ENCODE peak calls at places on chromosomes 13 and 19, in seven cellular contexts. O, C, T, Q, Y, G and D are unnamed samples.

GRCh38 chr19:51689751-51690358 is 3.3 kb upstream of the SPACA6 start:
- DNase-seq in O (peak), C (peak), T (no peak), Q (no peak), Y (no peak), G (peak), D (no peak)

GRCh38 chr19:55460670-55461258 is 678 bp downstream of the ISOC2 start:
- DNase-seq in O (peak), C (no peak), T (peak), Q (no peak), Y (no peak), G (peak), D (no peak)

GRCh38 chr13:101465877-101466276 is 13.4 kb downstream of the ITGBL1 start:
- DNase-seq in O (no peak), C (no peak), T (peak), Q (no peak), Y (no peak), G (no peak), D (no peak)

GRCh38 chr19:1087813-1088418 is 7.3 kb downstream of the POLR2E start:
- DNase-seq in O (no peak), C (no peak), T (no peak), Q (peak), Y (peak), G (no peak), D (no peak)

GRCh38 chr13:41511827-41512226 is 54.5 kb downstream of the RGCC start:
- DNase-seq in O (no peak), C (no peak), T (no peak), Q (no peak), Y (no peak), G (no peak), D (no peak)

GRCh38 chr13:44989941-44990340 is 603 bp downstream of the GPALPP1 start:
- DNase-seq in O (peak), C (no peak), T (no peak), Q (no peak), Y (no peak), G (no peak), D (no peak)

GRCh38 chr13:97359181-97360057 is 74.5 kb upstream of the RAP2A start:
- DNase-seq in O (peak), C (no peak), T (peak), Q (peak), Y (peak), G (peak), D (peak)

GRCh38 chr13:85366759-85367417 is 432.3 kb downstream of the SLITRK6 start:
- DNase-seq in O (peak), C (no peak), T (peak), Q (no peak), Y (no peak), G (no peak), D (peak)

GRCh38 chr19:29872224-29872731 is 60.5 kb downstream of the CCNE1 start:
- DNase-seq in O (peak), C (no peak), T (no peak), Q (no peak), Y (peak), G (no peak), D (no peak)

GRCh38 chr19:19137556-19138109 is 645 bp downstream of the TMEM161A start:
- DNase-seq in O (peak), C (no peak), T (no peak), Q (no peak), Y (no peak), G (no peak), D (no peak)

GRCh38 chr19:11457115-11457514 is 21.7 kb downstream of the PRKCSH start:
- DNase-seq in O (peak), C (peak), T (no peak), Q (no peak), Y (no peak), G (no peak), D (no peak)

GRCh38 chr19:23098286-23098685 is 18.5 kb upstream of the ZNF730 start:
- DNase-seq in O (no peak), C (no peak), T (no peak), Q (no peak), Y (no peak), G (no peak), D (no peak)

GRCh38 chr13:100045355-100045754 is 43.5 kb upstream of the PCCA start:
- DNase-seq in O (no peak), C (no peak), T (no peak), Q (no peak), Y (no peak), G (no peak), D (peak)

GRCh38 chr13:84574851-84575250 is 692.6 kb upstream of the SLITRK1 start:
- DNase-seq in O (peak), C (no peak), T (peak), Q (no peak), Y (no peak), G (no peak), D (no peak)

GRCh38 chr19:51127755-51128154 is 3.0 kb downstream of the SIGLEC9 start:
- DNase-seq in O (peak), C (no peak), T (peak), Q (no peak), Y (no peak), G (no peak), D (peak)

GRCh38 chr13:74061939-74062595 is 72.1 kb downstream of the KLF12 start:
- DNase-seq in O (peak), C (no peak), T (no peak), Q (no peak), Y (peak), G (no peak), D (no peak)

GRCh38 chr19:55581145-55581827 is 638 bp upstream of the ZNF579 start:
- DNase-seq in O (no peak), C (no peak), T (peak), Q (no peak), Y (no peak), G (peak), D (no peak)

GRCh38 chr13:68608147-68608546 is 1378.0 kb upstream of the PCDH9 start:
- DNase-seq in O (no peak), C (no peak), T (peak), Q (no peak), Y (no peak), G (no peak), D (no peak)

GRCh38 chr13:101415358-101416174 is 742 bp downstream of the NALCN start:
- DNase-seq in O (no peak), C (no peak), T (no peak), Q (no peak), Y (no peak), G (no peak), D (no peak)

GRCh38 chr13:23928985-23929384 is 31.7 kb upstream of the C1QTNF9B start:
- DNase-seq in O (peak), C (no peak), T (peak), Q (no peak), Y (no peak), G (no peak), D (no peak)

GRCh38 chr19:53624776-53625540 is 6.8 kb upstream of the DPRX start:
- DNase-seq in O (no peak), C (no peak), T (no peak), Q (no peak), Y (no peak), G (no peak), D (no peak)

GRCh38 chr19:52664461-52664860 is 26.3 kb upstream of the ZNF83 start:
- DNase-seq in O (no peak), C (no peak), T (no peak), Q (no peak), Y (no peak), G (no peak), D (no peak)

GRCh38 chr19:3531716-3532115 is 7.3 kb upstream of the TEKTIP1 start:
- DNase-seq in O (no peak), C (no peak), T (no peak), Q (no peak), Y (no peak), G (no peak), D (no peak)

GRCh38 chr13:71751074-71751473 is 115.9 kb downstream of the DACH1 start:
- DNase-seq in O (no peak), C (no peak), T (no peak), Q (no peak), Y (no peak), G (no peak), D (no peak)

GRCh38 chr13:99355267-99356215 is 48.3 kb upstream of the GPR183 start:
- DNase-seq in O (no peak), C (no peak), T (no peak), Q (no peak), Y (no peak), G (no peak), D (no peak)

GRCh38 chr13:67736646-67737420 is 506.7 kb upstream of the PCDH9 start:
- DNase-seq in O (peak), C (no peak), T (peak), Q (no peak), Y (no peak), G (no peak), D (no peak)

GRCh38 chr13:30313307-30313706 is 6.0 kb upstream of the KATNAL1 start:
- DNase-seq in O (no peak), C (no peak), T (no peak), Q (no peak), Y (no peak), G (no peak), D (no peak)

GRCh38 chr19:40576181-40576584 is 490 bp upstream of the SHKBP1 start:
- DNase-seq in O (no peak), C (no peak), T (no peak), Q (no peak), Y (peak), G (no peak), D (no peak)

GRCh38 chr13:102012299-102013293 is 389.3 kb downstream of the FGF14 start:
- DNase-seq in O (no peak), C (no peak), T (no peak), Q (no peak), Y (no peak), G (no peak), D (no peak)

GRCh38 chr19:50981587-50982146 is 2.0 kb downstream of the KLK7 start:
- DNase-seq in O (no peak), C (no peak), T (no peak), Q (no peak), Y (no peak), G (no peak), D (no peak)

GRCh38 chr19:10826846-10827245 is 9.2 kb downstream of the TMED1 start:
- DNase-seq in O (no peak), C (no peak), T (no peak), Q (no peak), Y (no peak), G (no peak), D (no peak)

GRCh38 chr13:40161931-40162330 is 504.5 kb downstream of the FOXO1 start:
- DNase-seq in O (no peak), C (no peak), T (no peak), Q (no peak), Y (no peak), G (no peak), D (no peak)

GRCh38 chr19:57583521-57584416 is at the start of gene ZIK1:
- DNase-seq in O (peak), C (peak), T (no peak), Q (peak), Y (peak), G (peak), D (peak)

GRCh38 chr19:41935781-41936415 is 7.6 kb upstream of the ERFL start:
- DNase-seq in O (no peak), C (no peak), T (no peak), Q (no peak), Y (no peak), G (no peak), D (no peak)

GRCh38 chr13:49681837-49682236 is 9.4 kb downstream of the EBPL start:
- DNase-seq in O (peak), C (no peak), T (peak), Q (no peak), Y (no peak), G (no peak), D (no peak)

GRCh38 chr13:72255908-72256307 is 388.9 kb upstream of the DACH1 start:
- DNase-seq in O (peak), C (no peak), T (peak), Q (no peak), Y (no peak), G (peak), D (no peak)

GRCh38 chr13:47800593-47800992 is 200.5 kb downstream of the SUCLA2 start:
- DNase-seq in O (no peak), C (no peak), T (no peak), Q (no peak), Y (no peak), G (no peak), D (no peak)

GRCh38 chr19:10325732-10326131 is 7.6 kb downstream of the RAVER1 start:
- DNase-seq in O (no peak), C (no peak), T (no peak), Q (no peak), Y (no peak), G (no peak), D (no peak)

GRCh38 chr13:106565127-106565775 is 2.7 kb downstream of the ARGLU1 start:
- DNase-seq in O (no peak), C (no peak), T (no peak), Q (no peak), Y (no peak), G (no peak), D (no peak)
- H3K27ac ChIP-seq in O (no peak), C (no peak), T (no peak), Q (no peak), Y (no peak), G (no peak), D (no peak)

DNA sequence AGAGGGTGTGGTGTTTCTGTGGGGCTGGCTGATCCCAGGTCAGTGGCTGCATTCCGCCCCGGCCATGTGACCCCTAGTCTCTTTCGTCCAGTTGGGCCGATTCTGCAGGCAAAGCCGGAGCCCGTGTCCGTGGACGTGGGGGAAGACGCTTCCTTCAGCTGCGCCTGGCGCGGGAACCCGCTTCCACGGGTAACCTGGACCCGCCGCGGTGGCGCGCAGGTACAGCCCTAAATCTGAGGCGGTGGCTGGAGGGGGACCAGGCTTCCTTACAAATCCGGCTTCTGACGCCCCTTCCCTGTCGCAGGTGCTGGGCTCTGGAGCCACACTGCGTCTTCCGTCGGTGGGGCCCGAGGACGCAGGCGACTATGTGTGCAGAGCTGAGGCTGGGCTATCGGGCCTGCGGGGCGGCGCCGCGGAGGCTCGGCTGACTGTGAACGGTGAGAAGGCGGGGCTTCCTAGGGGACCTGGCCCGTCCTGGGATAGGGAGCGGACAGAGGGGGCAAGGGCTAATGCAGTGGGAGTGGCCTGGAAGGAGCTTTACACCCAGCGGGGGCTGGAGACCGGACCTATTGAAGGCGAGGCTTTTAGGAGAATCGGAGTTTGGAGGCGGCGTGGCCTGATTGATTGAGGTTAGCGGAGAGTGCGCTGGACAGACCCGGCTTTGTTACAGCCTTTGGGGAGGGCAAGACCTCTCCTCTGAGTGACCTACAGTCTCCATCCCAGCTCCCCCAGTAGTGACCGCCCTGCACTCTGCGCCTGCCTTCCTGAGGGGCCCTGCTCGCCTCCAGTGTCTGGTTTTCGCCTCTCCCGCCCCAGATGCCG is 4.3 kb downstream of the KIRREL2 start:
- DNase-seq in O (peak), C (no peak), T (no peak), Q (no peak), Y (no peak), G (no peak), D (no peak)
- H3K27ac ChIP-seq in O (no peak), C (no peak), T (no peak), Q (no peak), Y (no peak), G (no peak), D (no peak)

DNA sequence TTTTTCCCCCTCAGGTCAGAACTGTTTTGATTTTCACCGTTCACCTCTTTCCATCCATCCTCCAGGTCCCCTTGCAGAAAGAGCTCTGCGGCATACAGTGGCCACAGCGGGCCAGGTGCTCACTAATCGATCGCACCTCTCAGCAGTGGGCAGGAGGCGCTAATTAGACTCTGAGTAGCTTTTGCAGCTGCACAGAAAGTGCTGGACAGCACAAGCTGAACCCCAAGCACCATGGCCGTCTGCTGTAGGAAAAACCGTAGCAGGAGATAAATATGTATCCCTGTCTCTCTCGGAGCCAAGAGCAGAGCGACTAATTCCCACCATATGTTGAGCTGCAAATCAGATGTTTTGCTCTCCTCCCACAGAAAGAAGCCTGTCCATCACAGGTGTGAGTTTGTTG is 54.4 kb downstream of the PEX11G start:
- DNase-seq in O (no peak), C (no peak), T (no peak), Q (no peak), Y (no peak), G (no peak), D (no peak)
- H3K27ac ChIP-seq in O (no peak), C (peak), T (no peak), Q (no peak), Y (no peak), G (no peak), D (no peak)

GRCh38 chr19:16068696-16069259 is 7.5 kb upstream of the TPM4 start:
- DNase-seq in O (no peak), C (no peak), T (peak), Q (no peak), Y (no peak), G (no peak), D (no peak)

GRCh38 chr19:16064209-16064889 is 11.9 kb upstream of the TPM4 start:
- DNase-seq in O (no peak), C (no peak), T (no peak), Q (no peak), Y (no peak), G (no peak), D (no peak)

GRCh38 chr19:16067205-16067938 is 8.9 kb upstream of the TPM4 start:
- DNase-seq in O (peak), C (peak), T (peak), Q (no peak), Y (no peak), G (peak), D (no peak)

GRCh38 chr19:16069813-16070365 is 6.4 kb upstream of the TPM4 start:
- DNase-seq in O (no peak), C (no peak), T (peak), Q (no peak), Y (no peak), G (no peak), D (no peak)

DNA sequence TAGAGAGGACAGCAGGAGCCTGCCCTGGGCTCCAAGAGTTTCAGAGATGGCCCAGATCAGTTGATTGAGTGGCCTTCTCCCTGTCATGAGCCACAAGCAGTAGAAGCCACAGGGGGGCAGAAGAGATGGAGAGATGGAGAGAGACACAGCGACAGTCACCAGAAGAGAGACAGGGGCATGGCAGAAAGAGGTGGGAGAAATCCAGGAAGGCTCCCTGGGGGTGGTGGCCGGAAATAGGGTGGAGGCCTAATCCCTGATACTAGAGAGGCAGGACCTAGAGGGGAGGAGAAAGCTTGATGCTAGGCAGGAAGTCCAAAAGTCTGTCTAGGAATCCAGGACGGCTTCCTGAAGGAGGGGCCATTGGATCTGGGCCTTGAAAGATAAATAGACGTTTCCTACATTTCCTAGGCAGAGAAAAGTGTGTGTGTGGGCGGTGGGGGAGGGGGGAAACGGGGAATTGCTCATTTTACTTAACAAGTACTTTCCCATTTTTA is 9.6 kb upstream of the TPM4 start:
- DNase-seq in O (peak), C (no peak), T (peak), Q (no peak), Y (peak), G (no peak), D (peak)
- H3K27ac ChIP-seq in O (no peak), C (no peak), T (peak), Q (no peak), Y (no peak), G (no peak), D (no peak)

DNA sequence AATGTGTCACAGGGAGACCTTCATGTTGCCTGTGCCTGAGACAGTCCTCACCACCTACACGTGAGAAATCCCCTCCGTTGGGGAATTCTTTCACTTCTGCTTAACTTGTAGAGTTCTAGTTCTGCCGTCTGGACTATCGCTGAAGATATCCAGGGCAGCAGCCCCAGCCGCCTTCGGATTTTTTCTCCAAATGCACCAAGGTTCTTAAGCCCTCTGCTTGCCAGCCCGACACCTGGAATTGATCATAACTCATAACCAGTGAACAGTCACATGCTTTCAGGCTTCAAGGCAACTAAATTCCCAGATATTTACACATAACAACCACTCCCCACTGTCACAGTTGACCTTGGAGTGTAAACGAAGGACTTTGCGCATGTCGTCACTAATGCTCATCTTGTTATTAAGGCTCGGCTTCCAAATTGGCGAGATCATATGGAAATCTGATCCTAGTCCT is 114.4 kb downstream of the RAB20 start:
- DNase-seq in O (no peak), C (no peak), T (no peak), Q (no peak), Y (no peak), G (peak), D (no peak)
- H3K27ac ChIP-seq in O (no peak), C (no peak), T (peak), Q (no peak), Y (no peak), G (no peak), D (peak)

GRCh38 chr19:46659151-46660007 is 1.6 kb downstream of the DACT3 start:
- DNase-seq in O (peak), C (no peak), T (no peak), Q (no peak), Y (no peak), G (no peak), D (no peak)
- H3K27ac ChIP-seq in O (peak), C (peak), T (no peak), Q (no peak), Y (no peak), G (no peak), D (no peak)